ENCODE peak calls at places on chromosomes 4 and X, in nine cellular contexts. D is spleen, S is HCT116, B is breast epithelium, X is sigmoid colon, Z is transverse colon, G is prostate gland, E is H1, U is stomach. J is an unnamed sample.
A peak's percentile ranks its signal among the peaks of the same experiment; 100 is the strongest.

GRCh38 chrX:135625995-135626394 is 87.4 kb upstream of the CT45A1 start:
- DNase-seq in D (no peak), Z (no peak), U (no peak), G (no peak), S (peak; percentile 2), X (no peak), B (no peak), E (no peak), J (no peak)

GRCh38 chr4:243407-243806 is 61.9 kb downstream of the ZNF732 start:
- DNase-seq in X (no peak), D (no peak), B (no peak), S (no peak), Z (no peak), U (no peak), E (peak; percentile 47), G (no peak), J (no peak)

GRCh38 chr4:2256781-2257191 is 5.1 kb downstream of the MXD4 start:
- DNase-seq in B (peak; percentile 52), Z (peak; percentile 19), U (peak; percentile 63), X (peak; percentile 81), E (no peak), S (no peak), G (peak; percentile 48), D (peak; percentile 88), J (peak; percentile 5)

GRCh38 chr4:76125816-76126215 is 22.4 kb downstream of the NUP54 start:
- DNase-seq in G (no peak), S (no peak), B (no peak), D (no peak), E (no peak), Z (no peak), X (no peak), U (no peak), J (no peak)

GRCh38 chr4:42458686-42459085 is 61.4 kb downstream of the SHISA3 start:
- DNase-seq in D (no peak), Z (no peak), B (no peak), X (no peak), U (no peak), S (no peak), E (no peak), G (no peak), J (no peak)

GRCh38 chrX:13487731-13488505 is 81.5 kb upstream of the EGFL6 start:
- DNase-seq in X (peak; percentile 64), B (peak; percentile 22), D (no peak), E (peak; percentile 19), Z (peak; percentile 46), U (peak; percentile 49), S (peak; percentile 56), G (peak; percentile 21), J (no peak)

GRCh38 chr4:3313139-3313538 is 20.3 kb downstream of the RGS12 start:
- DNase-seq in X (no peak), B (no peak), S (no peak), G (no peak), D (peak; percentile 32), U (no peak), E (no peak), Z (no peak), J (no peak)

GRCh38 chrX:40805404-40805803 is 70.1 kb upstream of the MED14 start:
- DNase-seq in U (no peak), X (no peak), B (no peak), E (no peak), G (no peak), S (no peak), D (no peak), Z (no peak), J (no peak)

GRCh38 chrX:140733766-140734342 is 24.3 kb downstream of the LINC00632 start:
- DNase-seq in B (no peak), X (no peak), E (no peak), Z (no peak), G (peak; percentile 3), U (no peak), S (no peak), D (no peak), J (no peak)

GRCh38 chrX:129577877-129578276 is 37.8 kb downstream of the OCRL start:
- DNase-seq in Z (no peak), X (no peak), E (no peak), D (no peak), U (no peak), S (no peak), B (no peak), G (no peak), J (no peak)

GRCh38 chr4:25098964-25099843 is 61.0 kb downstream of the SEPSECS start:
- DNase-seq in Z (peak; percentile 70), X (no peak), S (no peak), B (no peak), G (peak; percentile 73), E (no peak), U (peak; percentile 41), D (peak; percentile 28), J (no peak)

GRCh38 chr4:175927121-175927520 is 115.1 kb upstream of the GPM6A start:
- DNase-seq in E (no peak), U (no peak), B (no peak), Z (no peak), S (no peak), G (no peak), D (no peak), X (no peak), J (no peak)

GRCh38 chrX:20333672-20334071 is 67.0 kb upstream of the RPS6KA3 start:
- DNase-seq in Z (no peak), G (no peak), E (no peak), S (no peak), B (no peak), D (no peak), U (no peak), X (no peak), J (no peak)

GRCh38 chrX:111264397-111264796 is 5.9 kb downstream of the CAPN6 start:
- DNase-seq in X (no peak), E (no peak), U (no peak), B (no peak), D (no peak), S (no peak), Z (no peak), G (no peak), J (no peak)

GRCh38 chrX:138765061-138765460 is 53.5 kb upstream of the FGF13 start:
- DNase-seq in B (no peak), S (no peak), D (no peak), U (no peak), Z (no peak), G (no peak), X (no peak), E (no peak), J (no peak)

GRCh38 chr4:5956285-5957021 is 61.8 kb downstream of the C4orf50 start:
- DNase-seq in D (peak; percentile 87), Z (no peak), S (no peak), X (no peak), G (no peak), U (peak; percentile 45), E (no peak), B (no peak), J (no peak)

GRCh38 chrX:100931218-100931924 is 2.7 kb upstream of the XKRX start:
- DNase-seq in X (no peak), G (no peak), Z (no peak), S (no peak), B (no peak), U (no peak), E (no peak), D (no peak), J (peak; percentile 11)

DNA sequence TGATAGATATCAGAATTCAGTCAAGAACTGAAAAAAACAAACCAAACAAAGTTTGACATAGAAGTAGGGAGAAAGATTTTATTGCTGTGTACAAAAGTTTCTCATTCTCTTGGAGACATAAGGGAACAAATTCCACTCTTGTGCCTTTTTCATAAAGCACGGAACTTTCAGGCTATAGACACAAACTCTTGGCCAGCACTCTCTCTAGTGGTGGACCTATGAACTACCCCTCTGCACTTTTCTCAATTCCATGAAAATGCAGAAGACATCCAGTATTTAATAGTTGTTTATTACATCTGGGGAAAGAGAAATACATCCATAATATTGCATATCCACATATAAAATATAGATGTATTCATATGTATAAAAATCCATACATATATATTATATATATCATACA is 291.6 kb upstream of the HS3ST1 start:
- DNase-seq in E (no peak), Z (no peak), D (no peak), U (no peak), G (no peak), X (no peak), B (no peak), S (no peak), J (peak; percentile 5)
- TF ChIP-seq POLR2AphosphoS5 in E (no peak), Z (no peak), D (no peak), U (no peak), G (no peak), X (no peak), B (no peak), S (no peak), J (no peak)

GRCh38 chrX:44314259-44314734 is 29.2 kb downstream of the EFHC2 start:
- DNase-seq in S (no peak), G (no peak), U (peak; percentile 29), E (no peak), X (no peak), Z (peak; percentile 10), B (no peak), D (peak; percentile 79), J (no peak)
- TF ChIP-seq POLR2A in S (no peak), G (no peak), U (no peak), E (no peak), X (no peak), Z (no peak), B (no peak), D (no peak), J (no peak)

GRCh38 chrX:154526901-154527675 is 11.1 kb upstream of the FAM3A start:
- DNase-seq in G (peak; percentile 72), X (peak; percentile 91), D (peak; percentile 89), U (peak; percentile 76), B (peak; percentile 72), Z (peak; percentile 84), S (peak; percentile 27), E (no peak), J (peak; percentile 43)
- TF ChIP-seq POLR2AphosphoS5 in G (peak; percentile 55), X (peak; percentile 31), D (peak; percentile 46), U (no peak), B (peak; percentile 20), Z (no peak), S (no peak), E (no peak), J (peak; percentile 27)

DNA sequence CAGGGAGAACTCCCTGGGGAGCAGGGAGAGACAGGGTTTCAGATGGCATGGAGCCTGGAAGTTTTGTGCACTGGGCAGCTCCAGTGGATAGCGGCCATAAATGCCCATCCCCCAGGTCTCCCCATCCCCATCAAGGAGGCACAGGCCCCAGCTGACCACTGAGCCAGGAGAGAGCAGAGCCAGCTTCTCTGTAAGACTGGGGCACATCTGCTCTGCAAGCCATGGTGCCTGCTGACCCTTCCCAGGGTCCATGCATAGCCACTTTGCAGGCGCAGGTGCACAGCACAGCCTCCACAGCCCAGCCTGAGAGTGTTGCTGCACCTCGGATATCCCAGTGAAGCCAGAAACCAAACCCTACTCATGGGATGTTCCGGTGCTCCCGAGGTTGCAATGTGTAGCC is 206.3 kb upstream of the SPANXN4 start:
- DNase-seq in D (no peak), B (no peak), U (no peak), E (no peak), G (no peak), X (no peak), Z (no peak), S (no peak), J (no peak)
- TF ChIP-seq POLR2A in D (no peak), B (no peak), U (no peak), E (no peak), G (no peak), X (no peak), Z (no peak), S (no peak), J (no peak)

J was measured in GM12891.